ENCODE peak calls at places on chromosomes 4 and X, in six cellular contexts. G is midbrain; I is CD4-positive, alpha-beta memory T cell; V is nephron progenitor cell; X is naive thymus-derived CD8-positive, alpha-beta T cell; N is HEK293T. T is an unnamed sample.
A peak's percentile ranks its signal among the peaks of the same experiment; 100 is the strongest.

GRCh38 chr4:71559957-71560541 is 221.2 kb downstream of the SLC4A4 start:
- DNase-seq in G (no peak), I (no peak), V (no peak), X (no peak), N (no peak), T (no peak)

GRCh38 chr4:94226763-94227162 is 19.1 kb downstream of the SMARCAD1 start:
- DNase-seq in G (no peak), I (no peak), V (no peak), X (no peak), N (no peak), T (no peak)

GRCh38 chr4:47926667-47927258 is 12.4 kb upstream of the NFXL1 start:
- DNase-seq in G (peak; percentile 66), I (peak; percentile 49), V (peak; percentile 67), X (peak; percentile 16), N (peak; percentile 58), T (peak; percentile 47)

GRCh38 chr4:61070269-61070668 is 129.9 kb upstream of the ADGRL3 start:
- DNase-seq in G (no peak), I (no peak), V (no peak), X (no peak), N (no peak), T (no peak)

GRCh38 chr4:40199999-40200880 is 3.4 kb downstream of the RHOH start:
- DNase-seq in G (no peak), I (peak; percentile 70), V (no peak), X (no peak), N (no peak), T (peak; percentile 80)

GRCh38 chr4:53748328-53748772 is 157.1 kb upstream of the LNX1 start:
- DNase-seq in G (no peak), I (no peak), V (no peak), X (no peak), N (no peak), T (no peak)

GRCh38 chr4:79241846-79242245 is 84.0 kb downstream of the NAA11 start:
- DNase-seq in G (no peak), I (no peak), V (no peak), X (no peak), N (peak; percentile 15), T (no peak)

GRCh38 chr4:169098054-169098896 is 88.2 kb upstream of the CBR4 start:
- DNase-seq in G (no peak), I (no peak), V (no peak), X (no peak), N (no peak), T (no peak)

GRCh38 chr4:8236920-8237195 is 32.7 kb upstream of the HTRA3 start:
- DNase-seq in G (no peak), I (no peak), V (no peak), X (no peak), N (no peak), T (no peak)

GRCh38 chrX:31931225-31931624 is 859.4 kb upstream of the FTHL17 start:
- DNase-seq in G (no peak), I (no peak), V (no peak), X (no peak), N (no peak), T (no peak)

GRCh38 chr4:2343476-2343875 is 75.0 kb downstream of the ZFYVE28 start:
- DNase-seq in G (no peak), I (no peak), V (no peak), X (no peak), N (no peak), T (no peak)

GRCh38 chr4:9898596-9899345 is 117.3 kb downstream of the DRD5 start:
- DNase-seq in G (peak; percentile 29), I (no peak), V (peak; percentile 57), X (no peak), N (peak; percentile 55), T (no peak)

GRCh38 chr4:14871676-14872430 is 130.4 kb upstream of the CPEB2 start:
- DNase-seq in G (no peak), I (peak; percentile 24), V (peak; percentile 10), X (no peak), N (peak; percentile 15), T (peak; percentile 14)

GRCh38 chrX:148049441-148049840 is 68.3 kb downstream of the FMR1NB start:
- DNase-seq in G (peak; percentile 37), I (peak; percentile 30), V (peak; percentile 9), X (no peak), N (peak; percentile 37), T (peak; percentile 23)

GRCh38 chrX:20029728-20030127 is 38.9 kb upstream of the BCLAF3 start:
- DNase-seq in G (no peak), I (no peak), V (no peak), X (no peak), N (no peak), T (no peak)

GRCh38 chrX:21838937-21839333 is 482 bp upstream of the MBTPS2 start:
- DNase-seq in G (no peak), I (no peak), V (no peak), X (no peak), N (no peak), T (no peak)

GRCh38 chrX:152663086-152663485 is 25.4 kb downstream of the GABRQ start:
- DNase-seq in G (no peak), I (no peak), V (no peak), X (no peak), N (no peak), T (no peak)

GRCh38 chr4:184409911-184410692 is 64.2 kb downstream of the IRF2 start:
- DNase-seq in G (no peak), I (peak; percentile 35), V (no peak), X (peak; percentile 2), N (no peak), T (peak; percentile 25)

GRCh38 chr4:53764761-53765490 is 173.6 kb upstream of the LNX1 start:
- DNase-seq in G (no peak), I (no peak), V (no peak), X (no peak), N (no peak), T (no peak)

GRCh38 chr4:174521800-174522182 is 497 bp downstream of the HPGD start:
- DNase-seq in G (no peak), I (peak; percentile 9), V (peak; percentile 12), X (no peak), N (peak; percentile 16), T (peak; percentile 5)

GRCh38 chr4:154908168-154908567 is 127.1 kb downstream of the RBM46 start:
- DNase-seq in G (no peak), I (no peak), V (no peak), X (no peak), N (no peak), T (no peak)

GRCh38 chr4:82419451-82419850 is 10.8 kb downstream of the HNRNPDL start:
- DNase-seq in G (no peak), I (no peak), V (no peak), X (no peak), N (no peak), T (no peak)

GRCh38 chrX:8201896-8202331 is 30.8 kb upstream of the VCX2 start:
- DNase-seq in G (no peak), I (no peak), V (no peak), X (no peak), N (no peak), T (no peak)

GRCh38 chr4:149749769-149750168 is 65.9 kb downstream of the IQCM start:
- DNase-seq in G (no peak), I (no peak), V (no peak), X (no peak), N (no peak), T (no peak)

GRCh38 chrX:135437867-135438733 is 16.4 kb downstream of the SMIM10L2A start:
- DNase-seq in G (no peak), I (no peak), V (no peak), X (no peak), N (peak; percentile 47), T (no peak)

GRCh38 chr4:73068496-73069337 is 799 bp downstream of the COX18 start:
- DNase-seq in G (peak; percentile 57), I (peak; percentile 34), V (no peak), X (no peak), N (no peak), T (peak; percentile 41)

GRCh38 chr4:100428051-100428450 is 89.8 kb downstream of the EMCN start:
- DNase-seq in G (no peak), I (no peak), V (no peak), X (no peak), N (no peak), T (no peak)

GRCh38 chrX:17082831-17083230 is 136.4 kb downstream of the REPS2 start:
- DNase-seq in G (no peak), I (no peak), V (no peak), X (no peak), N (peak; percentile 49), T (no peak)

GRCh38 chr4:167119392-167119791 is 114.9 kb downstream of the SPOCK3 start:
- DNase-seq in G (no peak), I (no peak), V (no peak), X (no peak), N (no peak), T (no peak)

GRCh38 chr4:183888564-183888963 is 16.5 kb upstream of the STOX2 start:
- DNase-seq in G (no peak), I (no peak), V (no peak), X (no peak), N (no peak), T (no peak)

GRCh38 chr4:67332627-67333026 is 212.7 kb downstream of the CENPC start:
- DNase-seq in G (no peak), I (no peak), V (peak; percentile 3), X (no peak), N (peak; percentile 47), T (no peak)

GRCh38 chr4:168605411-168605810 is 108.6 kb downstream of the PALLD start:
- DNase-seq in G (no peak), I (no peak), V (no peak), X (no peak), N (no peak), T (no peak)

GRCh38 chr4:37749398-37749988 is 63.3 kb upstream of the RELL1 start:
- DNase-seq in G (no peak), I (no peak), V (no peak), X (no peak), N (no peak), T (no peak)

GRCh38 chr4:16550488-16550980 is 324.3 kb upstream of the TAPT1 start:
- DNase-seq in G (no peak), I (no peak), V (no peak), X (no peak), N (no peak), T (no peak)

GRCh38 chr4:119725688-119726330 is 97.2 kb upstream of the PDE5A start:
- DNase-seq in G (no peak), I (no peak), V (no peak), X (no peak), N (no peak), T (no peak)

GRCh38 chr4:142480244-142480643 is 365.9 kb downstream of the INPP4B start:
- DNase-seq in G (no peak), I (no peak), V (no peak), X (no peak), N (no peak), T (no peak)

T was measured in immature natural killer cell.